ENCODE peak calls at places on chromosomes 6 and 20, in eight cellular contexts. One of them, this sample, is unnamed. For H3K27me3, the result is how much of the 10 kb centered on the place peaks cover.

GRCh38 chr6:35071347-35071994 is 69.7 kb downstream of the TCP11 start:
- DNase-seq in stomach: no peak
- DNase-seq in ovary: no peak
- DNase-seq in heart left ventricle: no peak
- DNase-seq in endothelial cell of umbilical vein: no peak
- DNase-seq in WERI-Rb-1: no peak
- DNase-seq in left lung: no peak
- DNase-seq in lower lobe of right lung: peak
- DNase-seq in this sample: no peak

GRCh38 chr20:10560681-10561080 is 113.1 kb downstream of the JAG1 start:
- DNase-seq in stomach: no peak
- DNase-seq in ovary: no peak
- DNase-seq in heart left ventricle: no peak
- DNase-seq in endothelial cell of umbilical vein: no peak
- DNase-seq in WERI-Rb-1: no peak
- DNase-seq in left lung: no peak
- DNase-seq in lower lobe of right lung: no peak
- DNase-seq in this sample: no peak

GRCh38 chr20:17676942-17677341 is 5.1 kb downstream of the RRBP1 start:
- DNase-seq in stomach: no peak
- DNase-seq in ovary: no peak
- DNase-seq in heart left ventricle: no peak
- DNase-seq in endothelial cell of umbilical vein: no peak
- DNase-seq in WERI-Rb-1: no peak
- DNase-seq in left lung: no peak
- DNase-seq in lower lobe of right lung: no peak
- DNase-seq in this sample: no peak

GRCh38 chr6:78347191-78347916 is 520.0 kb upstream of the IRAK1BP1 start:
- DNase-seq in stomach: no peak
- DNase-seq in ovary: no peak
- DNase-seq in heart left ventricle: no peak
- DNase-seq in endothelial cell of umbilical vein: peak
- DNase-seq in WERI-Rb-1: no peak
- DNase-seq in left lung: no peak
- DNase-seq in lower lobe of right lung: no peak
- DNase-seq in this sample: peak

GRCh38 chr20:61980647-61981583 is 84.8 kb downstream of the TAF4 start:
- DNase-seq in stomach: peak
- DNase-seq in ovary: no peak
- DNase-seq in heart left ventricle: peak
- DNase-seq in endothelial cell of umbilical vein: no peak
- DNase-seq in WERI-Rb-1: no peak
- DNase-seq in left lung: peak
- DNase-seq in lower lobe of right lung: no peak
- DNase-seq in this sample: peak

GRCh38 chr6:7129360-7129759 is 21.6 kb downstream of the RREB1 start:
- DNase-seq in stomach: no peak
- DNase-seq in ovary: no peak
- DNase-seq in heart left ventricle: no peak
- DNase-seq in endothelial cell of umbilical vein: no peak
- DNase-seq in WERI-Rb-1: peak
- DNase-seq in left lung: no peak
- DNase-seq in lower lobe of right lung: no peak
- DNase-seq in this sample: no peak

GRCh38 chr20:20546402-20546801 is 166.0 kb downstream of the RALGAPA2 start:
- DNase-seq in stomach: no peak
- DNase-seq in ovary: no peak
- DNase-seq in heart left ventricle: no peak
- DNase-seq in endothelial cell of umbilical vein: no peak
- DNase-seq in WERI-Rb-1: no peak
- DNase-seq in left lung: no peak
- DNase-seq in lower lobe of right lung: no peak
- DNase-seq in this sample: no peak

GRCh38 chr6:93746892-93747291 is 327.5 kb upstream of the EPHA7 start:
- DNase-seq in stomach: no peak
- DNase-seq in ovary: no peak
- DNase-seq in heart left ventricle: no peak
- DNase-seq in endothelial cell of umbilical vein: no peak
- DNase-seq in WERI-Rb-1: no peak
- DNase-seq in left lung: no peak
- DNase-seq in lower lobe of right lung: no peak
- DNase-seq in this sample: no peak

GRCh38 chr6:53691252-53691651 is 25.7 kb upstream of the KLHL31 start:
- DNase-seq in stomach: no peak
- DNase-seq in ovary: no peak
- DNase-seq in heart left ventricle: no peak
- DNase-seq in endothelial cell of umbilical vein: no peak
- DNase-seq in WERI-Rb-1: no peak
- DNase-seq in left lung: no peak
- DNase-seq in lower lobe of right lung: no peak
- DNase-seq in this sample: no peak

GRCh38 chr6:144931172-144932035 is 646.3 kb downstream of the UTRN start:
- DNase-seq in stomach: peak
- DNase-seq in ovary: no peak
- DNase-seq in heart left ventricle: no peak
- DNase-seq in endothelial cell of umbilical vein: peak
- DNase-seq in WERI-Rb-1: peak
- DNase-seq in left lung: no peak
- DNase-seq in lower lobe of right lung: no peak
- DNase-seq in this sample: peak

GRCh38 chr20:3900187-3900604 is 11.0 kb downstream of the PANK2 start:
- DNase-seq in stomach: no peak
- DNase-seq in ovary: no peak
- DNase-seq in heart left ventricle: no peak
- DNase-seq in endothelial cell of umbilical vein: peak
- DNase-seq in WERI-Rb-1: no peak
- DNase-seq in left lung: no peak
- DNase-seq in lower lobe of right lung: no peak
- DNase-seq in this sample: no peak

GRCh38 chr20:20076297-20077065 is 24.1 kb downstream of the CFAP61 start:
- DNase-seq in stomach: no peak
- DNase-seq in ovary: no peak
- DNase-seq in heart left ventricle: no peak
- DNase-seq in endothelial cell of umbilical vein: no peak
- DNase-seq in WERI-Rb-1: no peak
- DNase-seq in left lung: no peak
- DNase-seq in lower lobe of right lung: no peak
- DNase-seq in this sample: peak

GRCh38 chr6:2766767-2767314 is 1.6 kb downstream of the WRNIP1 start:
- DNase-seq in stomach: no peak
- DNase-seq in ovary: no peak
- DNase-seq in heart left ventricle: no peak
- DNase-seq in endothelial cell of umbilical vein: no peak
- DNase-seq in WERI-Rb-1: no peak
- DNase-seq in left lung: no peak
- DNase-seq in lower lobe of right lung: no peak
- DNase-seq in this sample: no peak

GRCh38 chr6:41638002-41638800 is at the start of gene MDFI:
- DNase-seq in stomach: no peak
- DNase-seq in ovary: peak
- DNase-seq in heart left ventricle: peak
- DNase-seq in endothelial cell of umbilical vein: peak
- DNase-seq in WERI-Rb-1: peak
- DNase-seq in left lung: no peak
- DNase-seq in lower lobe of right lung: no peak
- DNase-seq in this sample: no peak

GRCh38 chr6:41638801-41639555 is 710 bp downstream of the MDFI start:
- DNase-seq in stomach: no peak
- DNase-seq in ovary: peak
- DNase-seq in heart left ventricle: no peak
- DNase-seq in endothelial cell of umbilical vein: peak
- DNase-seq in WERI-Rb-1: peak
- DNase-seq in left lung: no peak
- DNase-seq in lower lobe of right lung: peak
- DNase-seq in this sample: peak

GRCh38 chr6:41636803-41637178 is 1.5 kb upstream of the MDFI start:
- DNase-seq in stomach: peak
- DNase-seq in ovary: no peak
- DNase-seq in heart left ventricle: no peak
- DNase-seq in endothelial cell of umbilical vein: peak
- DNase-seq in WERI-Rb-1: no peak
- DNase-seq in left lung: peak
- DNase-seq in lower lobe of right lung: peak
- DNase-seq in this sample: no peak

GRCh38 chr6:41635365-41635764 is 2.9 kb upstream of the MDFI start:
- DNase-seq in stomach: no peak
- DNase-seq in ovary: no peak
- DNase-seq in heart left ventricle: no peak
- DNase-seq in endothelial cell of umbilical vein: no peak
- DNase-seq in WERI-Rb-1: no peak
- DNase-seq in left lung: no peak
- DNase-seq in lower lobe of right lung: peak
- DNase-seq in this sample: no peak

DNA sequence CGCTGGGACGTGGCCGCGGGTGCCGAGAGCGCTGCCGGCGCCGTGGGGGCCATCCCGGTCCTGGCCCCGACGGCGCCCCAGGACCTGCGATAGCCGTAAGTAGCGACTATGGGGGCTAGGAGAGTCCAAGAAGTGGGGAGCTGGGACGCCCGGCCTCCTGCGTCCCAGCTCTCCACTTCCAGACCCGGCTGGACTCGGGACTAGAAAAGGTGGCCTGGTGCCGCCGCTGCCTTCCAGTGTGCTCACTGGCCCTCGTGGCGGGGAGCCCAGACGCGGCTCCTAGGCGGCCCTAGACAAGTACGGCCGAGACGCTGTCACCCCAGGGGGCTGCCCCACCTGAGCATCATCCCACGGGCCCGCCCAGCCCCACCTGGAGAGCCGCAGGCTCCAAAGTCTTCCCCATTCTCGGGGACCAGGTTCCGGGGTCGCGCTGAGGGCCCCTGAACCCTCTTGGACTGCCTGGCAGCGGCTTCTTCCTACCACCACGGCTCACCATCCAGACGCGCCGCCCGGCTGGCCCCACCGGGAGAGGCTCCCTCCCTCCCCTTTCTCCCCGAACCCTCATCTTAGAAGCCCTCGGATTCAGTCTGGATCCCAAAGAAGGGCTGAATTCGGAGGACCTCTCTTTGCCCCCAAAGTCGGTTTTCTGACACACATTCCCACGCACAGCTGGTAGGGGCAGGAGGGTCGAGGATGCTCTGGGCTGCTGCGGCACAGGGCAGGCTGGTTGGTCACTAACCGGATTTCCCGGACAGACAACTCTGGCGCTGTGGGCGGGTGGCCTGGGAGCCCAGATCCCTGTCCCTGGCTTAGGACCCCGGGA is 878 bp upstream of the MDFI start:
- DNase-seq in stomach: peak
- DNase-seq in ovary: no peak
- DNase-seq in heart left ventricle: no peak
- DNase-seq in endothelial cell of umbilical vein: peak
- DNase-seq in WERI-Rb-1: peak
- DNase-seq in left lung: no peak
- DNase-seq in lower lobe of right lung: peak
- DNase-seq in this sample: no peak
- H3K27me3 ChIP-seq in stomach: half or more
- H3K27me3 ChIP-seq in ovary: under half
- H3K27me3 ChIP-seq in heart left ventricle: under half
- H3K27me3 ChIP-seq in endothelial cell of umbilical vein: under half
- H3K27me3 ChIP-seq in WERI-Rb-1: under half
- H3K27me3 ChIP-seq in left lung: half or more
- H3K27me3 ChIP-seq in lower lobe of right lung: under half
- H3K27me3 ChIP-seq in this sample: under half

DNA sequence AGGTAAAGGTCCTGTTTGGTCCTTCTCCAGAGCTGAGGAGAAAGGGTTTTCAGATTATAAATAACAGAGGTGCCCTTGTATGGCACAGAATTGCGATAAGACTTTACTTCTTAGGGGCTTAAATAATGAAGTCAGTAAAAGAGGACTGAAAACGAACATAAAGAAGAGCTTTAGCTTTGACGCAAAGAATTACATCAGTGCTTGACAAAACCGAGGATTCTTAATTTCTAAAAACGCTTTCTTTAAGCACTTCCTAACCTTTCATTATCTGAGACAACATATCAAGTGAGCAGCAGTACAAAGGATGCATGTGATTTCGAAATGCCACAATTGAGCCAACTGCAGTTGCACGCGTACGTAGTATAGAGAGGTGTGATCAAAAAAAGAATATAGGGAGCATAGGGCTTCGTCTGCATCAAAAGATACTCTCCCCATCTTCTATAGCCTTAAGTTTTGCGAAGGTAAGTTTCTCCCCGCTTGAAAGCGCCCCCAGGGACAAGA is 848 bp upstream of the LOC128125822 start:
- DNase-seq in stomach: no peak
- DNase-seq in ovary: no peak
- DNase-seq in heart left ventricle: no peak
- DNase-seq in endothelial cell of umbilical vein: no peak
- DNase-seq in WERI-Rb-1: no peak
- DNase-seq in left lung: no peak
- DNase-seq in lower lobe of right lung: no peak
- DNase-seq in this sample: no peak
- TF ChIP-seq CTCF in stomach: no peak
- TF ChIP-seq CTCF in ovary: no peak
- TF ChIP-seq CTCF in heart left ventricle: no peak
- TF ChIP-seq CTCF in endothelial cell of umbilical vein: no peak
- TF ChIP-seq CTCF in WERI-Rb-1: no peak
- TF ChIP-seq CTCF in left lung: no peak
- TF ChIP-seq CTCF in lower lobe of right lung: no peak
- TF ChIP-seq CTCF in this sample: peak

DNA sequence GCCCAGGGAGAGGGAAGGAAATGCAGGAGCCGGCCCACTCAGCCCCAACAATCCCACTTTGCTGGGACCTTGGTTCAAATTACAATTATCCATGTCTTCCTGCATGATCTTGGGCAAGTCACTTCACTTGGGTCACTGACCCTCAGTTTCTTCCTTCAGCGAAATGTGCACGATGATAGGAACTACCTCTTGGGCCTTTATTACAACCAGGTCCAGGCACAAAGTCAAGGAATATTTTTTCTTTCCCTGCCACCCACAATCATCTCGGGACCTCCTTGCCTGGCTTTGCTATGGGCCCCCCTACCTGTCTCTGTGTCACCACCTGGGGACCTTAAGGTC is 358 bp upstream of the PLTP start:
- DNase-seq in stomach: no peak
- DNase-seq in ovary: no peak
- DNase-seq in heart left ventricle: no peak
- DNase-seq in endothelial cell of umbilical vein: no peak
- DNase-seq in WERI-Rb-1: no peak
- DNase-seq in left lung: no peak
- DNase-seq in lower lobe of right lung: no peak
- DNase-seq in this sample: no peak
- H3K27ac ChIP-seq in stomach: peak
- H3K27ac ChIP-seq in ovary: peak
- H3K27ac ChIP-seq in heart left ventricle: peak
- H3K27ac ChIP-seq in endothelial cell of umbilical vein: peak
- H3K27ac ChIP-seq in WERI-Rb-1: peak
- H3K27ac ChIP-seq in left lung: peak
- H3K27ac ChIP-seq in lower lobe of right lung: peak
- H3K27ac ChIP-seq in this sample: no peak

GRCh38 chr6:66883453-66883852 is 1176.4 kb upstream of the EYS start:
- DNase-seq in stomach: no peak
- DNase-seq in ovary: no peak
- DNase-seq in heart left ventricle: no peak
- DNase-seq in endothelial cell of umbilical vein: no peak
- DNase-seq in WERI-Rb-1: no peak
- DNase-seq in left lung: no peak
- DNase-seq in lower lobe of right lung: no peak
- DNase-seq in this sample: no peak
- H3K27me3 ChIP-seq in stomach: under half
- H3K27me3 ChIP-seq in ovary: under half
- H3K27me3 ChIP-seq in heart left ventricle: under half
- H3K27me3 ChIP-seq in endothelial cell of umbilical vein: under half
- H3K27me3 ChIP-seq in WERI-Rb-1: under half
- H3K27me3 ChIP-seq in left lung: under half
- H3K27me3 ChIP-seq in lower lobe of right lung: under half
- H3K27me3 ChIP-seq in this sample: under half

GRCh38 chr20:36481380-36482043 is 59.8 kb upstream of the MYL9 start:
- DNase-seq in stomach: no peak
- DNase-seq in ovary: no peak
- DNase-seq in heart left ventricle: no peak
- DNase-seq in endothelial cell of umbilical vein: no peak
- DNase-seq in WERI-Rb-1: peak
- DNase-seq in left lung: no peak
- DNase-seq in lower lobe of right lung: peak
- DNase-seq in this sample: no peak
- TF ChIP-seq CTCF in stomach: no peak
- TF ChIP-seq CTCF in ovary: no peak
- TF ChIP-seq CTCF in heart left ventricle: no peak
- TF ChIP-seq CTCF in endothelial cell of umbilical vein: no peak
- TF ChIP-seq CTCF in WERI-Rb-1: peak
- TF ChIP-seq CTCF in left lung: no peak
- TF ChIP-seq CTCF in lower lobe of right lung: no peak
- TF ChIP-seq CTCF in this sample: peak